ENCODE peak calls at places on chromosomes 11 and 22, in four cellular contexts. One of them, this sample, is unnamed.
A peak's percentile ranks its signal among the peaks of the same experiment; 100 is the strongest.

GRCh38 chr11:27857014-27857413 is 156.8 kb upstream of the BDNF start:
- DNase-seq in fibroblast of lung: no peak
- DNase-seq in SK-N-SH: no peak
- DNase-seq in H1: no peak
- DNase-seq in this sample: no peak

GRCh38 chr22:27420817-27421361 is 380.7 kb downstream of the MN1 start:
- DNase-seq in H1: no peak
- DNase-seq in SK-N-SH: no peak
- DNase-seq in fibroblast of lung: peak; percentile 93
- DNase-seq in this sample: no peak

GRCh38 chr11:123357990-123358827 is 71.9 kb upstream of the GRAMD1B start:
- DNase-seq in fibroblast of lung: peak; percentile 0
- DNase-seq in H1: no peak
- DNase-seq in SK-N-SH: peak; percentile 82
- DNase-seq in this sample: peak; percentile 62

GRCh38 chr22:26629988-26630761 is 8.4 kb downstream of the CRYBA4 start:
- DNase-seq in H1: no peak
- DNase-seq in fibroblast of lung: no peak
- DNase-seq in SK-N-SH: no peak
- DNase-seq in this sample: no peak

GRCh38 chr11:27055065-27055682 is 14.6 kb downstream of the BBOX1 start:
- DNase-seq in H1: no peak
- DNase-seq in SK-N-SH: no peak
- DNase-seq in fibroblast of lung: peak; percentile 81
- DNase-seq in this sample: no peak

GRCh38 chr11:73463359-73463758 is 87.2 kb downstream of the RELT start:
- DNase-seq in SK-N-SH: no peak
- DNase-seq in H1: no peak
- DNase-seq in fibroblast of lung: peak; percentile 13
- DNase-seq in this sample: no peak

GRCh38 chr11:69003301-69003865 is 9.7 kb downstream of the MRGPRF start:
- DNase-seq in fibroblast of lung: no peak
- DNase-seq in SK-N-SH: no peak
- DNase-seq in H1: no peak
- DNase-seq in this sample: no peak

GRCh38 chr22:50314455-50315288 is 7.2 kb upstream of the PLXNB2 start:
- DNase-seq in SK-N-SH: peak; percentile 22
- DNase-seq in fibroblast of lung: no peak
- DNase-seq in H1: no peak
- DNase-seq in this sample: no peak

GRCh38 chr11:102453286-102453797 is 777 bp upstream of the TMEM123 start:
- DNase-seq in SK-N-SH: peak; percentile 18
- DNase-seq in H1: no peak
- DNase-seq in fibroblast of lung: no peak
- DNase-seq in this sample: no peak

GRCh38 chr11:69808708-69809107 is 10.5 kb downstream of the FGF3 start:
- DNase-seq in SK-N-SH: peak; percentile 64
- DNase-seq in fibroblast of lung: peak; percentile 27
- DNase-seq in H1: no peak
- DNase-seq in this sample: peak; percentile 65

GRCh38 chr11:43984519-43985385 is 42.3 kb downstream of the C11orf96 start:
- DNase-seq in H1: no peak
- DNase-seq in SK-N-SH: no peak
- DNase-seq in fibroblast of lung: no peak
- DNase-seq in this sample: no peak

GRCh38 chr11:76803811-76804600 is 20.9 kb downstream of the TSKU start:
- DNase-seq in H1: no peak
- DNase-seq in fibroblast of lung: peak; percentile 63
- DNase-seq in SK-N-SH: no peak
- DNase-seq in this sample: no peak

GRCh38 chr22:49103314-49104052 is 724.2 kb downstream of the BRD1 start:
- DNase-seq in fibroblast of lung: no peak
- DNase-seq in SK-N-SH: peak; percentile 73
- DNase-seq in H1: no peak
- DNase-seq in this sample: peak; percentile 37

GRCh38 chr22:16608931-16609330 is 16.3 kb upstream of the CCT8L2 start:
- DNase-seq in SK-N-SH: no peak
- DNase-seq in H1: no peak
- DNase-seq in fibroblast of lung: no peak
- DNase-seq in this sample: no peak

GRCh38 chr22:28942801-28943500 is 59.6 kb downstream of the ZNRF3 start:
- DNase-seq in SK-N-SH: no peak
- DNase-seq in fibroblast of lung: no peak
- DNase-seq in H1: no peak
- DNase-seq in this sample: peak; percentile 64

GRCh38 chr22:44109417-44109816 is 71.3 kb upstream of the PARVG start:
- DNase-seq in SK-N-SH: peak; percentile 47
- DNase-seq in H1: no peak
- DNase-seq in fibroblast of lung: no peak
- DNase-seq in this sample: no peak

GRCh38 chr11:70651036-70651435 is 252.7 kb downstream of the CTTN start:
- DNase-seq in H1: no peak
- DNase-seq in SK-N-SH: no peak
- DNase-seq in fibroblast of lung: no peak
- DNase-seq in this sample: no peak

GRCh38 chr11:73154178-73154577 is 12.1 kb upstream of the FCHSD2 start:
- DNase-seq in SK-N-SH: no peak
- DNase-seq in H1: no peak
- DNase-seq in fibroblast of lung: no peak
- DNase-seq in this sample: no peak

GRCh38 chr11:121328967-121329653 is 36.5 kb downstream of the SC5D start:
- DNase-seq in H1: no peak
- DNase-seq in SK-N-SH: no peak
- DNase-seq in fibroblast of lung: no peak
- DNase-seq in this sample: no peak

GRCh38 chr22:50627452-50627913 is 469 bp downstream of the ARSA start:
- DNase-seq in H1: no peak
- DNase-seq in fibroblast of lung: no peak
- DNase-seq in SK-N-SH: peak; percentile 72
- DNase-seq in this sample: peak; percentile 71

GRCh38 chr11:95568236-95568635 is 221.3 kb downstream of the FAM76B start:
- DNase-seq in H1: no peak
- DNase-seq in fibroblast of lung: no peak
- DNase-seq in SK-N-SH: no peak
- DNase-seq in this sample: no peak

GRCh38 chr11:43360361-43361032 is 1.8 kb downstream of the TTC17 start:
- DNase-seq in fibroblast of lung: peak; percentile 54
- DNase-seq in H1: no peak
- DNase-seq in SK-N-SH: no peak
- DNase-seq in this sample: no peak

GRCh38 chr11:67269401-67270255 is 3.4 kb downstream of the GRK2 start:
- DNase-seq in fibroblast of lung: no peak
- DNase-seq in SK-N-SH: no peak
- DNase-seq in H1: no peak
- DNase-seq in this sample: no peak

GRCh38 chr11:126163779-126164178 is 47.7 kb downstream of the RPUSD4 start:
- DNase-seq in SK-N-SH: no peak
- DNase-seq in fibroblast of lung: no peak
- DNase-seq in H1: no peak
- DNase-seq in this sample: no peak

GRCh38 chr11:28673687-28674431 is 565.7 kb downstream of the METTL15 start:
- DNase-seq in H1: no peak
- DNase-seq in fibroblast of lung: no peak
- DNase-seq in SK-N-SH: no peak
- DNase-seq in this sample: no peak

GRCh38 chr22:50443202-50443601 is 31.6 kb downstream of the SBF1 start:
- DNase-seq in H1: no peak
- DNase-seq in fibroblast of lung: no peak
- DNase-seq in SK-N-SH: no peak
- DNase-seq in this sample: no peak

GRCh38 chr11:26717761-26718160 is 4.1 kb downstream of the SLC5A12 start:
- DNase-seq in H1: no peak
- DNase-seq in fibroblast of lung: no peak
- DNase-seq in SK-N-SH: no peak
- DNase-seq in this sample: no peak

DNA sequence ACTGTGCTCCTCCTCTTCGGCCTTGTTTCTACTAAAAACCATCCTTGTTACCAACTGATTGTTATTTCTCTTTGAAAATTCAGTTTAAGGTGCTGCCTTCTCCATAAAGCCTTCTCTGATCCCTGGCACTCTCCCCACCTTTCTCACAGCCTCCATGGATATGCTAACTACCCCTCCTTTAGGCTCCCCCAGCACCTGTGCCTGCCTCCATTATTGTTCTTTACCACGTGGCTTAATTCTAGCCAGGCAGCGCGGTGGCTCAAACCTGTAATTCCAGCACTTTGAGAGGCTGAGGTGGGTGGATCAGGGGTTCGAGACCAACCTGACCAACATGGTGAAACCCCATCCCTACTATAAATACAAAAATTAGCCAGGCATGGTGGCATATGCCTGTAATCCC is 96.3 kb downstream of the MRTFA start:
- DNase-seq in fibroblast of lung: no peak
- DNase-seq in H1: no peak
- DNase-seq in SK-N-SH: no peak
- DNase-seq in this sample: no peak
- H3K4me2 ChIP-seq in fibroblast of lung: no peak overlapping the region
- H3K4me2 ChIP-seq in H1: no peak overlapping the region
- H3K4me2 ChIP-seq in SK-N-SH: no peak overlapping the region
- H3K4me2 ChIP-seq in this sample: no peak overlapping the region

GRCh38 chr22:36404436-36404835 is 16.7 kb upstream of the MYH9 start:
- DNase-seq in H1: no peak
- DNase-seq in fibroblast of lung: no peak
- DNase-seq in SK-N-SH: no peak
- DNase-seq in this sample: no peak
- H3K4me1 ChIP-seq in H1: no peaks in the 10 kb centered on the region
- H3K4me1 ChIP-seq in fibroblast of lung: no peaks in the 10 kb centered on the region
- H3K4me1 ChIP-seq in SK-N-SH: no peaks in the 10 kb centered on the region
- H3K4me1 ChIP-seq in this sample: no peaks in the 10 kb centered on the region

DNA sequence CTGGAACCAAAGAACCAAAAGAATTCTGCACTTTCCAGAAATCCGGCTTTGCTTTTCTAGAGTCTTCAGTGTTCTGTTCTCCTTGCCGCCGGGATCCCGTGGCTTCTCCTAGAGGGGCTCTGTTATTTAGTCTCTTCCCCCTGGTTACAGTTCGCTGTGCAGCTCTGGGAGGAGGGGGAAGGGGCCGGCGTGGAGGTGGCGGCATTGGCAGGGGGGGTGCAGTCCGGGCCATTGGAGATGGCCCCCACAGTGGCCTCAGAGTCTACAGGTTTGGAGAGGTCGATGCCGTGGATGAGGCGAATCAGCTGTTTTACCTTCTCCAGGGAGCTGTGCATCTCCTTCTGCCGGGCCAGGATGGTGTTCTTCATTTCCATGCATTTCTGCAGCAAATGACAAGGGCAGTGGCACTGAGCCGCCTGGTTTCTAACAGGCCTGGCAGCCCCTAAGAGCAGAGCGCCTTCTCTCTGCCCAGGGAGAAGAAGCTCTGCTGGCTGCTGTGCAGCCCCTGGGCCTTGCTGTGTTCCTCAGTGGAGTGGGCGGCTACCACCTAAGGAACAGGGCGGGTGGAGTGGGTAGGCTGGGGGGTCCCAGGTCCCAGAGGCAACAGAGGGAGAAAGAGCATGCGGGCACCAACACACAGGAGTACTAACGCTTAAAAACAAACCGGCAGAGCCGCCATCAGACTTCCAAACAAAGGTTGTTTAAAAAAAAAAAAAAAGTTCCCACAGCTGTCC is 11.6 kb downstream of the LARGE2 start:
- DNase-seq in fibroblast of lung: no peak
- DNase-seq in SK-N-SH: no peak
- DNase-seq in H1: no peak
- DNase-seq in this sample: no peak
- H2AFZ ChIP-seq in fibroblast of lung: no peak overlapping the region
- H2AFZ ChIP-seq in SK-N-SH: no peak overlapping the region
- H2AFZ ChIP-seq in H1: no peak overlapping the region
- H2AFZ ChIP-seq in this sample: no peak overlapping the region

GRCh38 chr22:46376908-46377565 is 41.5 kb downstream of the TRMU start:
- DNase-seq in SK-N-SH: no peak
- DNase-seq in fibroblast of lung: no peak
- DNase-seq in H1: no peak
- DNase-seq in this sample: no peak
- H3K4me2 ChIP-seq in SK-N-SH: no peak overlapping the region
- H3K4me2 ChIP-seq in fibroblast of lung: no peak overlapping the region
- H3K4me2 ChIP-seq in H1: no peak overlapping the region
- H3K4me2 ChIP-seq in this sample: peak overlapping the region; percentile 63

GRCh38 chr11:75477614-75477935 is 44.6 kb upstream of the KLHL35 start:
- DNase-seq in fibroblast of lung: no peak
- DNase-seq in SK-N-SH: no peak
- DNase-seq in H1: no peak
- DNase-seq in this sample: no peak
- H3K4me1 ChIP-seq in fibroblast of lung: peaks cover 15% of the 10 kb centered on the region
- H3K4me1 ChIP-seq in SK-N-SH: peaks cover 14% of the 10 kb centered on the region
- H3K4me1 ChIP-seq in H1: peaks cover 3% of the 10 kb centered on the region
- H3K4me1 ChIP-seq in this sample: peaks cover 21% of the 10 kb centered on the region

GRCh38 chr11:10295056-10295901 is 1.3 kb upstream of the SBF2 start:
- DNase-seq in SK-N-SH: no peak
- DNase-seq in fibroblast of lung: no peak
- DNase-seq in H1: no peak
- DNase-seq in this sample: no peak

GRCh38 chr11:10293423-10294288 is at the start of gene SBF2:
- DNase-seq in SK-N-SH: peak; percentile 96
- DNase-seq in H1: no peak
- DNase-seq in fibroblast of lung: peak; percentile 94
- DNase-seq in this sample: peak; percentile 97

GRCh38 chr11:10289765-10290420 is 4.1 kb downstream of the SBF2 start:
- DNase-seq in H1: no peak
- DNase-seq in SK-N-SH: no peak
- DNase-seq in fibroblast of lung: no peak
- DNase-seq in this sample: no peak

GRCh38 chr11:10298342-10298741 is 4.3 kb upstream of the SBF2 start:
- DNase-seq in H1: no peak
- DNase-seq in SK-N-SH: no peak
- DNase-seq in fibroblast of lung: peak; percentile 88
- DNase-seq in this sample: no peak

GRCh38 chr11:10294289-10294953 is 402 bp upstream of the SBF2 start:
- DNase-seq in fibroblast of lung: peak; percentile 88
- DNase-seq in H1: no peak
- DNase-seq in SK-N-SH: peak; percentile 61
- DNase-seq in this sample: peak; percentile 59
- H2AFZ ChIP-seq in fibroblast of lung: peak overlapping the region; percentile 38
- H2AFZ ChIP-seq in H1: peak overlapping the region; percentile 82
- H2AFZ ChIP-seq in SK-N-SH: peak overlapping the region; percentile 98
- H2AFZ ChIP-seq in this sample: peak overlapping the region; percentile 95